ENCODE peak calls at places on chromosomes 2 and 18, in nine cellular contexts. U is CD8-positive, alpha-beta memory T cell; X is mucosa of descending colon; N is brain microvascular endothelial cell; F is right cardiac atrium; B is K562; R is astrocyte of the spinal cord; C is AG10803; I is cardiac muscle cell. P is an unnamed sample.

GRCh38 chr2:120245520-120245835 is 7.2 kb upstream of the RALB start:
- DNase-seq in N (no peak), B (no peak), R (no peak), X (peak), C (peak), F (peak), I (no peak), U (no peak), P (peak)

GRCh38 chr2:107364361-107364950 is 462.2 kb upstream of the RGPD4 start:
- DNase-seq in R (no peak), U (no peak), B (no peak), I (peak), C (no peak), F (no peak), X (no peak), N (peak), P (no peak)

GRCh38 chr18:79672490-79673276 is 6.9 kb upstream of the CTDP1 start:
- DNase-seq in N (no peak), U (no peak), F (no peak), B (no peak), I (no peak), C (no peak), R (no peak), X (no peak), P (no peak)

GRCh38 chr2:23384551-23385349 is at the start of gene KLHL29:
- DNase-seq in B (peak), N (peak), U (peak), R (peak), F (peak), X (peak), I (peak), C (peak), P (peak)

GRCh38 chr2:36238126-36238525 is 117.5 kb upstream of the CRIM1 start:
- DNase-seq in U (no peak), X (no peak), F (no peak), I (no peak), B (no peak), R (no peak), C (no peak), N (no peak), P (no peak)

GRCh38 chr2:75241696-75242095 is 42.4 kb upstream of the TACR1 start:
- DNase-seq in F (no peak), R (peak), X (no peak), I (peak), C (no peak), B (peak), U (no peak), N (peak), P (peak)

GRCh38 chr2:107936427-107937359 is 49.6 kb upstream of the SLC5A7 start:
- DNase-seq in U (no peak), I (peak), B (peak), C (no peak), R (no peak), X (no peak), N (no peak), F (no peak), P (no peak)

GRCh38 chr2:113180131-113180946 is 6.6 kb downstream of the PSD4 start:
- DNase-seq in R (no peak), B (peak), X (peak), F (no peak), N (no peak), U (no peak), I (no peak), C (no peak), P (no peak)

GRCh38 chr2:200877443-200877842 is 11.4 kb downstream of the PPIL3 start:
- DNase-seq in I (no peak), U (no peak), R (no peak), X (no peak), C (no peak), B (no peak), F (no peak), N (no peak), P (no peak)

GRCh38 chr2:218370410-218371063 is 11.5 kb upstream of the SLC11A1 start:
- DNase-seq in R (no peak), C (peak), U (no peak), F (peak), B (no peak), I (peak), N (no peak), X (no peak), P (peak)
- H3K4me3 ChIP-seq in R (no peak), C (no peak), U (no peak), F (no peak), B (no peak), I (no peak), N (no peak), X (no peak), P (no peak)

GRCh38 chr2:101064505-101064867 is 62.4 kb downstream of the RPL31 start:
- DNase-seq in F (no peak), U (no peak), R (no peak), C (no peak), X (no peak), N (no peak), B (no peak), I (no peak), P (no peak)
- H3K4me3 ChIP-seq in F (no peak), U (no peak), R (no peak), C (no peak), X (no peak), N (no peak), B (no peak), I (no peak), P (no peak)

GRCh38 chr2:161422812-161423211 is 6.7 kb downstream of the TBR1 start:
- DNase-seq in B (no peak), N (no peak), C (no peak), F (no peak), R (no peak), U (no peak), X (no peak), I (no peak), P (no peak)
- H3K4me3 ChIP-seq in B (no peak), N (no peak), C (no peak), F (peak), R (no peak), U (no peak), X (no peak), I (no peak), P (no peak)

DNA sequence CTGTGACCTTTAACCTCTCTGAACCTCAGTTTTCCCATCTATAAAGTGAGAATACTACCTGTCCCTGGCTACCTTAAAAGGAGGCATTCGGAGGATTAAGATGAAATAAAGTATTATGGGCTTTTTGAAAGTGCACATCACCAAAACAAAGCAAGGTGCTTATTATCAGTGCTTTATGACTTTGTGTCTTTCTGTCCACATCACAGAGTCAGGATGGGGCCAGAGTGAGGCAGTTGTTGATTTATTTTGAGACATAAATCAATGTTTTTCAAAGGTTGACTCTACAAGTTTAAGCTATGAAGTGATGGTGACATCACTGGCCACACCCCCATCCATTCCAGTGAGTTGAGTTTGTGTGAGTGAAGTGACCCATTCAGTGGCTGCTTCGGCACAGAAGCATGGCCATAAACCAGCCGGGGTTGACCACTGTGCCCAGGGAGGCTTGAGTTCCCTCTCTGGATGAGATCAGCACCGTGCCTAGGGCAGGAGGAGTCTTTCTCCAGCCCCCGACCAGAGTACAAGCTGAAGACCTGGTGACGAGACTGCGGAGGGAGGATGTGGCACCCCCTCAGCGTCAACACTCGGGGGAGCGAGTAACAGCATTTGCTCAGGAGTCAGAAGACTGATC is 89.0 kb upstream of the PPP1CB start:
- DNase-seq in U (no peak), N (peak), X (no peak), B (no peak), R (peak), C (peak), F (peak), I (peak), P (peak)
- H3K4me3 ChIP-seq in U (no peak), N (no peak), X (no peak), B (no peak), R (no peak), C (no peak), F (no peak), I (no peak), P (no peak)